ENCODE peak calls at places on chromosomes 12 and 14, in five cellular contexts. One of them, this sample, is unnamed.

GRCh38 chr12:65449400-65449799 is 170.9 kb downstream of the MSRB3 start:
- DNase-seq in HepG2: no peak
- DNase-seq in gastrocnemius medialis: no peak
- DNase-seq in osteoblast: no peak
- DNase-seq in A549: no peak
- DNase-seq in this sample: no peak

GRCh38 chr14:68076451-68076850 is 256.9 kb downstream of the RAD51B start:
- DNase-seq in HepG2: peak; percentile 5
- DNase-seq in gastrocnemius medialis: no peak
- DNase-seq in osteoblast: no peak
- DNase-seq in A549: peak; percentile 49
- DNase-seq in this sample: no peak

GRCh38 chr12:32435921-32436710 is 36.8 kb downstream of the FGD4 start:
- DNase-seq in HepG2: no peak
- DNase-seq in gastrocnemius medialis: no peak
- DNase-seq in osteoblast: no peak
- DNase-seq in A549: peak; percentile 40
- DNase-seq in this sample: no peak

GRCh38 chr14:20624495-20625070 is 16.9 kb downstream of the OR6S1 start:
- DNase-seq in HepG2: no peak
- DNase-seq in gastrocnemius medialis: peak; percentile 24
- DNase-seq in osteoblast: peak; percentile 78
- DNase-seq in A549: peak; percentile 93
- DNase-seq in this sample: peak; percentile 54

GRCh38 chr12:87163122-87163521 is 866.1 kb downstream of the C12orf50 start:
- DNase-seq in HepG2: no peak
- DNase-seq in gastrocnemius medialis: no peak
- DNase-seq in osteoblast: no peak
- DNase-seq in A549: no peak
- DNase-seq in this sample: no peak

GRCh38 chr14:22333408-22334274 is 255.4 kb downstream of the DAD1 start:
- DNase-seq in HepG2: peak; percentile 91
- DNase-seq in gastrocnemius medialis: peak; percentile 19
- DNase-seq in osteoblast: peak; percentile 49
- DNase-seq in A549: peak; percentile 88
- DNase-seq in this sample: no peak

GRCh38 chr12:123965382-123965781 is 7.2 kb downstream of the CCDC92 start:
- DNase-seq in HepG2: no peak
- DNase-seq in gastrocnemius medialis: no peak
- DNase-seq in osteoblast: no peak
- DNase-seq in A549: no peak
- DNase-seq in this sample: no peak

GRCh38 chr12:77645966-77646598 is 184.6 kb upstream of the NAV3 start:
- DNase-seq in HepG2: no peak
- DNase-seq in gastrocnemius medialis: no peak
- DNase-seq in osteoblast: no peak
- DNase-seq in A549: no peak
- DNase-seq in this sample: no peak

GRCh38 chr12:53618340-53618739 is 7.8 kb downstream of the ATF7 start:
- DNase-seq in HepG2: no peak
- DNase-seq in gastrocnemius medialis: no peak
- DNase-seq in osteoblast: no peak
- DNase-seq in A549: no peak
- DNase-seq in this sample: no peak

GRCh38 chr14:91464615-91465205 is 45.4 kb downstream of the PPP4R3A start:
- DNase-seq in HepG2: no peak
- DNase-seq in gastrocnemius medialis: no peak
- DNase-seq in osteoblast: no peak
- DNase-seq in A549: no peak
- DNase-seq in this sample: no peak

GRCh38 chr12:19547258-19547657 is 108.0 kb downstream of the AEBP2 start:
- DNase-seq in HepG2: no peak
- DNase-seq in gastrocnemius medialis: no peak
- DNase-seq in osteoblast: peak; percentile 65
- DNase-seq in A549: no peak
- DNase-seq in this sample: no peak

GRCh38 chr12:2894961-2895360 is 4.3 kb downstream of the TULP3 start:
- DNase-seq in HepG2: no peak
- DNase-seq in gastrocnemius medialis: no peak
- DNase-seq in osteoblast: no peak
- DNase-seq in A549: no peak
- DNase-seq in this sample: no peak

GRCh38 chr12:34386016-34386415 is 363.7 kb downstream of the ALG10 start:
- DNase-seq in HepG2: no peak
- DNase-seq in gastrocnemius medialis: no peak
- DNase-seq in osteoblast: peak; percentile 19
- DNase-seq in A549: no peak
- DNase-seq in this sample: no peak

GRCh38 chr12:104958946-104959841 is 1.1 kb upstream of the SLC41A2 start:
- DNase-seq in HepG2: peak; percentile 30
- DNase-seq in gastrocnemius medialis: no peak
- DNase-seq in osteoblast: peak; percentile 83
- DNase-seq in A549: no peak
- DNase-seq in this sample: no peak

DNA sequence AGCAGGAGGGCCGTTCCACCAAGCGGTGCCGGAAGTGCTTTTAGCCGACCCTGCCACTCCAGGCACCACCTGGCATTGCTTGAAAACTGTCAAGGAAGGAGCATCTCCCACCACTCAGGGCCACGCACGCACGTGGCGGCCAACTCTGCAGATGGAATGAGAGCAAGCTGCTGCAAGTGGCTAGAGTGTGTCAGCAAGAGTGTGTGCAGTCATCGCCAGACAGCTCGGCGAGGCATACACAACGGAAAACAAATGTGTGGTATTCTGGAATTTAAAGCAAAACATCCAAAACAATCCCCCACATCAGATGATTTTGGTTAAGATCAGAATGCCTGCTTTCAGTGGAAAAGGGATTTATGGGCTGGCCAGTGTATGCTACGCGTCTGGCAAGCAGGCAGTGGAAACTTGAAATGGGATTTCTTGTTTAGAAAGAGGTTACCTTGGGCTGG is 11.2 kb downstream of the CD9 start:
- DNase-seq in HepG2: no peak
- DNase-seq in gastrocnemius medialis: no peak
- DNase-seq in osteoblast: no peak
- DNase-seq in A549: no peak
- DNase-seq in this sample: no peak
- H3K4me1 ChIP-seq in HepG2: no peaks in the 10 kb centered on the region
- H3K4me1 ChIP-seq in gastrocnemius medialis: peaks cover 26% of the 10 kb centered on the region
- H3K4me1 ChIP-seq in osteoblast: peaks cover 29% of the 10 kb centered on the region
- H3K4me1 ChIP-seq in A549: peaks cover 43% of the 10 kb centered on the region
- H3K4me1 ChIP-seq in this sample: peaks cover 19% of the 10 kb centered on the region

GRCh38 chr12:111597731-111598636 is 1.1 kb downstream of the ATXN2 start:
- DNase-seq in HepG2: no peak
- DNase-seq in gastrocnemius medialis: peak; percentile 9
- DNase-seq in osteoblast: peak; percentile 94
- DNase-seq in A549: peak; percentile 52
- DNase-seq in this sample: peak; percentile 58

GRCh38 chr12:111598637-111599458 is at the start of gene ATXN2:
- DNase-seq in HepG2: no peak
- DNase-seq in gastrocnemius medialis: peak; percentile 40
- DNase-seq in osteoblast: peak; percentile 98
- DNase-seq in A549: no peak
- DNase-seq in this sample: peak; percentile 87

GRCh38 chr12:111596985-111597730 is 2.0 kb downstream of the ATXN2 start:
- DNase-seq in HepG2: peak; percentile 70
- DNase-seq in gastrocnemius medialis: peak; percentile 13
- DNase-seq in osteoblast: peak; percentile 90
- DNase-seq in A549: peak; percentile 85
- DNase-seq in this sample: peak; percentile 45

GRCh38 chr12:111600296-111600562 is 1.1 kb upstream of the ATXN2 start:
- DNase-seq in HepG2: peak; percentile 84
- DNase-seq in gastrocnemius medialis: no peak
- DNase-seq in osteoblast: no peak
- DNase-seq in A549: no peak
- DNase-seq in this sample: no peak

DNA sequence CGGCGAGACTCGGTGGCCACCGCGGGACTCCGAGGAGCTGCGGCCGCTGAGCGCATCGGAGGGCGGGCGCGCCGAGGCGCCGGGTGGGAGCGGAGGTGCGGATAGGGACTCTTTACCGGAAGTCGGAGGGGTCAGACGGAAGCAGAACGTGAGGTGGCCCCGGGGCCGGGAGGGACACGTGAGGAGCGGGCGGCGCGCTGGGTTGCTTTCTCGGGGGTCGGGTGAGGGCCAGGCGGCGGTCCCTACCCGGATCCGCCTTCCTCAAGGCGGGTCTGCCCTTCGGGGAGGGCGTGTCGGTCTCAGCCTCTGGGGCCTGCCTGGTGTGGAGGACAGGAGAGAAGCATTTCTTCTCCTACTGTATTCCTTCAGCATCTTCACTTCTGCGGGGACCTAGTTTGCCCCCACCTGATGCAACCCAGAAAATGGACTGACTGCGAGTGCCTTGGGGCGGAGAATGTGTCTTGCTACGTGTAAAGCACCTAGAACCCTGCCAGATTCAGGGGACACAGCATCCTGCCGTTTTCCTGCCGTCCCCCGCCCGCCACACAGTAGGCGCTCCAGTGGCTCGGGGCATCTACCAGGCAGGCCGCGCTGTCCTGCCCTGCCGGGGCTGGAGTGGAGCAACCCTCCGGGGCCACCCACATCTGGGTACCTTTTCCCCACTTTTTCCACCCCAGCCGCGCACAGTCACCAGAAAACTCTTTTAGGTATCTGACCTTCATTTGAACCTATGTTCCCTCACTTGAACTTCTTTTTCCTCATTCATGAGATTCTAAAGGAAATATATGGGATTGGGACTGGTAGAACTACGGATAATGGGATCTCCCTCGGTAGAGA is 562 bp upstream of the ATXN2 start:
- DNase-seq in HepG2: peak; percentile 81
- DNase-seq in gastrocnemius medialis: peak; percentile 81
- DNase-seq in osteoblast: peak; percentile 98
- DNase-seq in A549: peak; percentile 98
- DNase-seq in this sample: peak; percentile 96
- TF ChIP-seq CTCF in HepG2: no peak
- TF ChIP-seq CTCF in gastrocnemius medialis: no peak
- TF ChIP-seq CTCF in osteoblast: no peak
- TF ChIP-seq CTCF in A549: no peak
- TF ChIP-seq CTCF in this sample: no peak

GRCh38 chr14:86333506-86333905 is 803.6 kb downstream of the FLRT2 start:
- DNase-seq in HepG2: no peak
- DNase-seq in gastrocnemius medialis: no peak
- DNase-seq in osteoblast: no peak
- DNase-seq in A549: no peak
- DNase-seq in this sample: no peak
- H3K4me1 ChIP-seq in HepG2: no peaks in the 10 kb centered on the region
- H3K4me1 ChIP-seq in gastrocnemius medialis: no peaks in the 10 kb centered on the region
- H3K4me1 ChIP-seq in osteoblast: no peaks in the 10 kb centered on the region
- H3K4me1 ChIP-seq in A549: no peaks in the 10 kb centered on the region
- H3K4me1 ChIP-seq in this sample: no peaks in the 10 kb centered on the region

GRCh38 chr12:76341436-76342030 is 6.7 kb downstream of the BBS10 start:
- DNase-seq in HepG2: no peak
- DNase-seq in gastrocnemius medialis: no peak
- DNase-seq in osteoblast: peak; percentile 62
- DNase-seq in A549: no peak
- DNase-seq in this sample: no peak

GRCh38 chr12:76337583-76337982 is 10.6 kb downstream of the BBS10 start:
- DNase-seq in HepG2: no peak
- DNase-seq in gastrocnemius medialis: no peak
- DNase-seq in osteoblast: peak; percentile 25
- DNase-seq in A549: no peak
- DNase-seq in this sample: no peak

GRCh38 chr12:76345569-76345968 is 2.6 kb downstream of the BBS10 start:
- DNase-seq in HepG2: no peak
- DNase-seq in gastrocnemius medialis: no peak
- DNase-seq in osteoblast: no peak
- DNase-seq in A549: no peak
- DNase-seq in this sample: no peak

GRCh38 chr12:76346236-76346635 is 2.0 kb downstream of the BBS10 start:
- DNase-seq in HepG2: no peak
- DNase-seq in gastrocnemius medialis: no peak
- DNase-seq in osteoblast: no peak
- DNase-seq in A549: no peak
- DNase-seq in this sample: no peak

DNA sequence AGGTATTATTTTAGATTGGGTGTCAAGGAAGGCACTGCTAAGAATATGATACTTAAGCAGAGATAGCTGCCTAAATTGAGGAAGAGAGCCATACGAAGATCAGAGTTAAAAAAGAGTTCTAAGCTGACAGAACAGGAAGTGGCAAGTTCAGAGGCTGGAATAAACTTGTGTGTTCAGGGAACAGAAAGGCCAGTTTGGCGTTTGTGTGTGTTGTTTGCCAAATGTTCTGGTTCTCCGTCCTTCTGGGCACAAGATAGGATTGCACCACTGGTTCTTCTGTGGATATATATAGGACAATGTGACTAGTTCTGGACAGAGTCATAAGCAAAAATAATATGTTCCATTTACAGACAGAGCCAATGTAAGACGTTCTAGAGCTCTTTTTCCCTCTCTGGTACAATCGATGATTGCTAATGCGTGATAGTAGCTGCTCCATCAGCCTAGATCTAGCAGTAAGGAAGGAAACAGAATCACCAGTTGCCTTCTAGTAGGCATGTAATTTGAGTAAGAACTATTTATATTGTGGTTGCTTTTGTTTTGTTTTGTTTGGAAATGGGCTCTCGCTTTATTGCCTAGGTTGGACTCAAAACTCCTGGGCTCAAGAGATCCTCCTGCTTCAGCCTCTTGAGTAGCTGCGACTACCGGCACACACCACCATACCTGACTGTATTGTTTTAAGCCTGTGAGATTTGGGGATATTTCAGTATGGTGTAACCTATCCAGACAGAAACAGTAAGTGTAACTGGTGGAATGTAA is 7.4 kb downstream of the BBS10 start:
- DNase-seq in HepG2: no peak
- DNase-seq in gastrocnemius medialis: peak; percentile 65
- DNase-seq in osteoblast: no peak
- DNase-seq in A549: no peak
- DNase-seq in this sample: no peak
- TF ChIP-seq CTCF in HepG2: no peak
- TF ChIP-seq CTCF in gastrocnemius medialis: no peak
- TF ChIP-seq CTCF in osteoblast: no peak
- TF ChIP-seq CTCF in A549: no peak
- TF ChIP-seq CTCF in this sample: no peak

This sample was measured in psoas muscle.